ENCODE peak calls at places on chromosome 4, in six cellular contexts. X is body of pancreas; E is brain microvascular endothelial cell; A is CD8-positive, alpha-beta T cell; G is pancreas; H is CD4-positive, CD25-positive, alpha-beta regulatory T cell. V is an unnamed sample.

GRCh38 chr4:67934628-67935027 is 28.7 kb downstream of the TMPRSS11A start:
- DNase-seq in E (no peak), A (no peak), H (no peak), X (no peak), G (no peak), V (no peak)

GRCh38 chr4:80206111-80206510 is 8.8 kb downstream of the PRDM8 start:
- DNase-seq in X (no peak), G (no peak), A (no peak), E (no peak), H (no peak), V (no peak)

GRCh38 chr4:152118108-152118507 is 357.3 kb upstream of the GATB start:
- DNase-seq in H (no peak), A (no peak), X (no peak), E (no peak), G (no peak), V (no peak)

GRCh38 chr4:39305902-39306677 is 60.1 kb downstream of the RFC1 start:
- DNase-seq in A (no peak), X (peak), E (no peak), G (no peak), H (no peak), V (no peak)

GRCh38 chr4:127103723-127104122 is 529.0 kb upstream of the INTU start:
- DNase-seq in H (no peak), X (no peak), G (no peak), A (no peak), E (no peak), V (no peak)

GRCh38 chr4:6946497-6946896 is 36.9 kb downstream of the TBC1D14 start:
- DNase-seq in G (no peak), A (no peak), X (no peak), H (no peak), E (no peak), V (no peak)

GRCh38 chr4:125101706-125102105 is 213.0 kb upstream of the FAT4 start:
- DNase-seq in E (no peak), A (no peak), G (no peak), X (no peak), H (no peak), V (no peak)

GRCh38 chr4:21195682-21196081 is 495.4 kb downstream of the PACRGL start:
- DNase-seq in E (no peak), X (no peak), G (no peak), A (no peak), H (no peak), V (no peak)

GRCh38 chr4:44121210-44121609 is 327.4 kb downstream of the KCTD8 start:
- DNase-seq in H (no peak), G (no peak), A (no peak), X (no peak), E (no peak), V (no peak)

GRCh38 chr4:74531952-74532794 is 87.2 kb downstream of the AREG start:
- DNase-seq in G (no peak), H (peak), A (no peak), E (peak), X (no peak), V (no peak)

GRCh38 chr4:105710012-105710600 is 1.5 kb downstream of the GSTCD start:
- DNase-seq in E (no peak), G (no peak), H (no peak), X (no peak), A (no peak), V (no peak)

GRCh38 chr4:128512767-128513322 is 225.2 kb upstream of the PGRMC2 start:
- DNase-seq in A (no peak), E (no peak), H (no peak), G (no peak), X (no peak), V (no peak)

GRCh38 chr4:18840499-18840898 is 818.9 kb upstream of the LCORL start:
- DNase-seq in A (no peak), X (no peak), H (no peak), G (no peak), E (no peak), V (no peak)

GRCh38 chr4:83599183-83599582 is 63.3 kb downstream of the GPAT3 start:
- DNase-seq in E (peak), H (peak), X (no peak), G (no peak), A (no peak), V (no peak)

GRCh38 chr4:168076989-168077725 is 15.2 kb upstream of the ANXA10 start:
- DNase-seq in X (peak), E (peak), H (peak), A (peak), G (no peak), V (peak)

GRCh38 chr4:54487491-54487890 is 170.3 kb upstream of the KIT start:
- DNase-seq in H (no peak), G (no peak), A (no peak), X (no peak), E (peak), V (no peak)

DNA sequence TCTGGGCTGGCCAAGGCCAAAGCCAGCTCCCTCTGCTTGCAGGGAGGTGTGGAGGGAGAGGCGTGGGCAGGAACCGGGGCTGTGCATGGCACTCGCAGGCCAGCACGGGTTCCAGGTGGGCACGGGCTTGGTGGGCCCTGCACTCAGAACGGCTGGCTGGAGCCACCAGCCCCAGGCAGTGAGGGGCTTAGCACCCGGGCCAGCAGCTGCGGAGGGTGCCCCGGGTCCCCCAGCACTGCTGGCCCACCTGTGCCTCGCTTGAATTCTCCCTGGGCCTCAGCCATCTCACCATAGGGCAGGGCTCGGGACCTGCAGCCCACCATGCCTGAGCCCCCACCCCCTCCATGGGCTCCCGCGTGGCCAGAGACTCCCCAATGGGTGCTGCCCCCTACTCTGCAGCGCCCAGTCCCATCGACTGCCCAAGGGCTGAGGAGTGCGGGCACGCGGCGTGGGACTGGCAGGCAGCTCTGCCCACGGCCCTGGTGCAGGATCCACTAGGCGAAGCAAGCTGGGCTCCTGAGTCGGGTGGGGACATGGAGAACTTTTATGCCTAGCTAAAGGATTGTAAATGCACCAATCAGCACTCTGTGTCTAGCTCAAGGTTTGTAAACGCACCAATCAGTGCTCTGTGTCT is 193.9 kb downstream of the LARP7 start:
- DNase-seq in G (no peak), E (no peak), X (no peak), A (no peak), H (no peak), V (no peak)
- H3K27ac ChIP-seq in G (no peak), E (no peak), X (no peak), A (no peak), H (no peak), V (no peak)

GRCh38 chr4:14864365-14864762 is 137.9 kb upstream of the CPEB2 start:
- DNase-seq in A (no peak), X (no peak), H (no peak), G (no peak), E (no peak), V (no peak)

GRCh38 chr4:14865804-14866203 is 136.5 kb upstream of the CPEB2 start:
- DNase-seq in E (no peak), G (no peak), H (no peak), A (no peak), X (no peak), V (no peak)

GRCh38 chr4:14862881-14863280 is 139.4 kb upstream of the CPEB2 start:
- DNase-seq in A (no peak), G (peak), H (no peak), X (no peak), E (no peak), V (no peak)

GRCh38 chr4:14864967-14865366 is 137.3 kb upstream of the CPEB2 start:
- DNase-seq in X (no peak), A (no peak), G (no peak), E (no peak), H (no peak), V (no peak)

GRCh38 chr4:14863420-14864364 is 138.6 kb upstream of the CPEB2 start:
- DNase-seq in E (no peak), G (no peak), H (no peak), A (no peak), X (no peak), V (no peak)
- H3K27ac ChIP-seq in E (no peak), G (no peak), H (no peak), A (no peak), X (no peak), V (peak)

GRCh38 chr4:40516651-40517050 is 113.0 kb downstream of the RBM47 start:
- DNase-seq in A (no peak), X (no peak), E (no peak), H (no peak), G (no peak), V (no peak)
- H3K27ac ChIP-seq in A (no peak), X (peak), E (no peak), H (no peak), G (peak), V (no peak)

GRCh38 chr4:101205878-101206277 is 141.4 kb downstream of the PPP3CA start:
- DNase-seq in H (peak), G (no peak), E (peak), X (no peak), A (peak), V (no peak)
- H3K27ac ChIP-seq in H (no peak), G (no peak), E (no peak), X (no peak), A (no peak), V (no peak)

GRCh38 chr4:182492456-182492855 is 249.3 kb downstream of the TENM3 start:
- DNase-seq in E (peak), X (no peak), A (no peak), H (no peak), G (no peak), V (no peak)
- H3K27ac ChIP-seq in E (peak), X (no peak), A (no peak), H (no peak), G (peak), V (no peak)

GRCh38 chr4:89784686-89785227 is 52.2 kb downstream of the SNCA start:
- DNase-seq in G (no peak), E (no peak), X (no peak), A (no peak), H (no peak), V (no peak)

DNA sequence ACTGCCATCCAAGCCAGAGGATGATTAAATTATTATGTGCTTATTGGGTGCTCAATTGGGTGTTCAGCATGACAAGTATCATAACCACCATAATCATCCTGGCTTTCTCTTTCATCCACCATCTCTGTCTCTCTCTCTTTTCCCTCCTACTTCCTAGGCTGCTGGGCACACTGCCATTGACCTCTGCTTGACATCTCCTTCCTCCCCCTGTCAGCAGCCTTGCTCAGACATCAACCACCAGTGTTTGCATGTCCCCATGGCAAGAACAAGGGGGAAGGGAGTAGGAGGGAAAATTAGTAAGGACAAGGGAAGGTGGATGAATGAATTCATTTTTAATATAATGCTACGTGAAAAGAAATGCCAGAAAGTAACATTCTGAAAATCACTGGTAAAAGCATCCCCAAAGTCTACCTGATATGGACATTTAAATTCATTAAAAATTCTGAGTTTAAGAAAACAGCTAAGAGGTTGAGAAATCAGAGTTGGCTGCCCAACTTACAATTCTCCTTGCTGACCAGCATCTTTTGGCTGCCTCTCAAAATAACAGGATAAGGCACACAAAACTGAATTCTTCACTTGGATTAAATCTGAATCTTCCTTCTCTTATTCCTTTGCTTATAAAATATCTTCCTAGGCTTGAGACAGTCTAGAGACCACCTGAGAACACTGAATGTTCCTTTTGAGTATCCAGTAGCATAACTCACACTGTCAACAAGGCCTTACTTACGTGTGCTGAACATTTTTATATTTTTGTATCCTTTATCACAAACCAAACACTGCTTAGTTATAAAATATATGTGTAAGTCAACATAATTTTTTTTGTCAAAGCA is 48.5 kb downstream of the SNCA start:
- DNase-seq in E (peak), A (no peak), H (no peak), G (no peak), X (no peak), V (no peak)
- H3K27ac ChIP-seq in E (no peak), A (no peak), H (no peak), G (no peak), X (no peak), V (no peak)

GRCh38 chr4:1787411-1788077 is 5.5 kb upstream of the FGFR3 start:
- DNase-seq in A (no peak), G (no peak), H (no peak), E (no peak), X (no peak), V (no peak)
- H3K27ac ChIP-seq in A (no peak), G (no peak), H (no peak), E (no peak), X (no peak), V (no peak)

GRCh38 chr4:177404342-177404741 is 37.9 kb downstream of the AGA start:
- DNase-seq in A (no peak), E (no peak), H (no peak), G (no peak), X (no peak), V (no peak)

GRCh38 chr4:177404980-177405379 is 37.3 kb downstream of the AGA start:
- DNase-seq in X (no peak), E (no peak), A (no peak), G (no peak), H (no peak), V (no peak)

GRCh38 chr4:177403746-177404145 is 38.5 kb downstream of the AGA start:
- DNase-seq in G (no peak), A (no peak), E (no peak), H (no peak), X (peak), V (no peak)

GRCh38 chr4:177408023-177408422 is 34.2 kb downstream of the AGA start:
- DNase-seq in X (no peak), G (no peak), A (no peak), E (no peak), H (no peak), V (no peak)

GRCh38 chr4:177405508-177405907 is 36.7 kb downstream of the AGA start:
- DNase-seq in E (no peak), G (no peak), X (no peak), A (no peak), H (no peak), V (no peak)
- H3K27ac ChIP-seq in E (no peak), G (no peak), X (no peak), A (no peak), H (no peak), V (no peak)

GRCh38 chr4:8050555-8051206 is 107.9 kb downstream of the ABLIM2 start:
- DNase-seq in G (peak), A (no peak), E (peak), H (no peak), X (peak), V (no peak)
- H3K27ac ChIP-seq in G (peak), A (no peak), E (no peak), H (no peak), X (peak), V (no peak)

V was measured in substantia nigra.